ENCODE peak calls at places on chromosomes 3 and 15, in six cellular contexts. One of them, this sample, is unnamed.

GRCh38 chr3:38662544-38662943 is 13.1 kb upstream of the SCN5A start:
- DNase-seq in H1: no peak
- DNase-seq in neuronal stem cell: no peak
- DNase-seq in H9: peak
- DNase-seq in IMR-90: peak
- DNase-seq in mesendoderm: peak
- DNase-seq in this sample: peak

GRCh38 chr3:8563146-8563545 is 61.5 kb downstream of the LMCD1 start:
- DNase-seq in H1: no peak
- DNase-seq in neuronal stem cell: no peak
- DNase-seq in H9: no peak
- DNase-seq in IMR-90: no peak
- DNase-seq in mesendoderm: no peak
- DNase-seq in this sample: no peak

GRCh38 chr15:70189826-70190225 is 92.1 kb upstream of the TLE3 start:
- DNase-seq in H1: no peak
- DNase-seq in neuronal stem cell: no peak
- DNase-seq in H9: no peak
- DNase-seq in IMR-90: no peak
- DNase-seq in mesendoderm: no peak
- DNase-seq in this sample: no peak

GRCh38 chr15:26235148-26235769 is 372.1 kb upstream of the ATP10A start:
- DNase-seq in H1: peak
- DNase-seq in neuronal stem cell: peak
- DNase-seq in H9: peak
- DNase-seq in IMR-90: no peak
- DNase-seq in mesendoderm: peak
- DNase-seq in this sample: no peak

GRCh38 chr15:66290518-66290917 is 2.9 kb upstream of the DIS3L start:
- DNase-seq in H1: no peak
- DNase-seq in neuronal stem cell: no peak
- DNase-seq in H9: no peak
- DNase-seq in IMR-90: no peak
- DNase-seq in mesendoderm: no peak
- DNase-seq in this sample: no peak

GRCh38 chr15:49462242-49462641 is 39.2 kb downstream of the FGF7 start:
- DNase-seq in H1: no peak
- DNase-seq in neuronal stem cell: no peak
- DNase-seq in H9: no peak
- DNase-seq in IMR-90: no peak
- DNase-seq in mesendoderm: no peak
- DNase-seq in this sample: no peak

GRCh38 chr3:126087552-126088175 is 3.7 kb upstream of the SLC41A3 start:
- DNase-seq in H1: no peak
- DNase-seq in neuronal stem cell: no peak
- DNase-seq in H9: no peak
- DNase-seq in IMR-90: no peak
- DNase-seq in mesendoderm: peak
- DNase-seq in this sample: no peak

GRCh38 chr3:46353639-46354410 is at the start of gene CCR2:
- DNase-seq in H1: no peak
- DNase-seq in neuronal stem cell: no peak
- DNase-seq in H9: no peak
- DNase-seq in IMR-90: no peak
- DNase-seq in mesendoderm: no peak
- DNase-seq in this sample: no peak

GRCh38 chr3:89635137-89635536 is 527.7 kb downstream of the EPHA3 start:
- DNase-seq in H1: no peak
- DNase-seq in neuronal stem cell: no peak
- DNase-seq in H9: no peak
- DNase-seq in IMR-90: peak
- DNase-seq in mesendoderm: no peak
- DNase-seq in this sample: no peak

GRCh38 chr3:61778095-61778494 is 216.7 kb downstream of the PTPRG start:
- DNase-seq in H1: no peak
- DNase-seq in neuronal stem cell: no peak
- DNase-seq in H9: no peak
- DNase-seq in IMR-90: no peak
- DNase-seq in mesendoderm: peak
- DNase-seq in this sample: no peak

GRCh38 chr3:15326037-15326436 is 6.3 kb downstream of the SH3BP5 start:
- DNase-seq in H1: no peak
- DNase-seq in neuronal stem cell: no peak
- DNase-seq in H9: no peak
- DNase-seq in IMR-90: no peak
- DNase-seq in mesendoderm: no peak
- DNase-seq in this sample: no peak
- H3K4me2 ChIP-seq in H1: no peak
- H3K4me2 ChIP-seq in neuronal stem cell: no peak
- H3K4me2 ChIP-seq in H9: no peak
- H3K4me2 ChIP-seq in IMR-90: no peak
- H3K4me2 ChIP-seq in mesendoderm: no peak
- H3K4me2 ChIP-seq in this sample: no peak

GRCh38 chr3:150868282-150868681 is 37.0 kb downstream of the MINDY4B start:
- DNase-seq in H1: no peak
- DNase-seq in neuronal stem cell: no peak
- DNase-seq in H9: no peak
- DNase-seq in IMR-90: no peak
- DNase-seq in mesendoderm: no peak
- DNase-seq in this sample: no peak

GRCh38 chr3:150870406-150870805 is 34.8 kb downstream of the MINDY4B start:
- DNase-seq in H1: no peak
- DNase-seq in neuronal stem cell: no peak
- DNase-seq in H9: no peak
- DNase-seq in IMR-90: peak
- DNase-seq in mesendoderm: peak
- DNase-seq in this sample: peak

GRCh38 chr3:150875548-150875947 is 29.7 kb downstream of the MINDY4B start:
- DNase-seq in H1: no peak
- DNase-seq in neuronal stem cell: no peak
- DNase-seq in H9: no peak
- DNase-seq in IMR-90: no peak
- DNase-seq in mesendoderm: no peak
- DNase-seq in this sample: no peak

GRCh38 chr3:150874666-150875219 is 30.5 kb downstream of the MINDY4B start:
- DNase-seq in H1: no peak
- DNase-seq in neuronal stem cell: no peak
- DNase-seq in H9: no peak
- DNase-seq in IMR-90: no peak
- DNase-seq in mesendoderm: no peak
- DNase-seq in this sample: no peak

GRCh38 chr3:150871192-150871591 is 34.0 kb downstream of the MINDY4B start:
- DNase-seq in H1: no peak
- DNase-seq in neuronal stem cell: no peak
- DNase-seq in H9: no peak
- DNase-seq in IMR-90: peak
- DNase-seq in mesendoderm: no peak
- DNase-seq in this sample: peak
- H3K23ac ChIP-seq in H1: no peak
- H3K23ac ChIP-seq in neuronal stem cell: no peak
- H3K23ac ChIP-seq in H9: no peak
- H3K23ac ChIP-seq in IMR-90: no peak
- H3K23ac ChIP-seq in mesendoderm: no peak
- H3K23ac ChIP-seq in this sample: no peak

GRCh38 chr3:120100711-120101110 is 6.5 kb upstream of the GSK3B start:
- DNase-seq in H1: no peak
- DNase-seq in neuronal stem cell: no peak
- DNase-seq in H9: no peak
- DNase-seq in IMR-90: peak
- DNase-seq in mesendoderm: no peak
- DNase-seq in this sample: no peak
- H3K27ac ChIP-seq in H1: no peak
- H3K27ac ChIP-seq in neuronal stem cell: no peak
- H3K27ac ChIP-seq in H9: no peak
- H3K27ac ChIP-seq in IMR-90: peak
- H3K27ac ChIP-seq in mesendoderm: no peak
- H3K27ac ChIP-seq in this sample: peak

DNA sequence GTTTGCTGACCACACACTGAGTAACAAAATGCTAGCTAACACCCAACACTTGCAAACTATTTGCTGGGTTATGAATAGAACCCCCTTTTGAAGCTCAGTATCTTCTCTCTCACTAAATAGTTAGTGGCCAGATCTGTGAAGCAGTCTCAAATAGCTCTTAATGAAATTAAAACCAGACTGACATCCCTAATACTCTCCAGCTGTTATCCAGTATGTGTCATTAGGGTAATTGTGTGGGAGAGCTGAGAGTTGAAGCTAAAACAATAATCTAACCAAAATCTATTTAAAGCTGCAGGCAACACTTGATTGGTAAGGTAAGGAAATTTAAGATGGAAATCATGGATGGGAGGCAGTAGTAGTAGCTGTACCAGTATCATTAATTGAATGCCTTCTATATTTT is 110.4 kb upstream of the RORA start:
- DNase-seq in H1: no peak
- DNase-seq in neuronal stem cell: no peak
- DNase-seq in H9: no peak
- DNase-seq in IMR-90: no peak
- DNase-seq in mesendoderm: no peak
- DNase-seq in this sample: no peak
- H3K4me2 ChIP-seq in H1: no peak
- H3K4me2 ChIP-seq in neuronal stem cell: no peak
- H3K4me2 ChIP-seq in H9: no peak
- H3K4me2 ChIP-seq in IMR-90: no peak
- H3K4me2 ChIP-seq in mesendoderm: no peak
- H3K4me2 ChIP-seq in this sample: no peak

DNA sequence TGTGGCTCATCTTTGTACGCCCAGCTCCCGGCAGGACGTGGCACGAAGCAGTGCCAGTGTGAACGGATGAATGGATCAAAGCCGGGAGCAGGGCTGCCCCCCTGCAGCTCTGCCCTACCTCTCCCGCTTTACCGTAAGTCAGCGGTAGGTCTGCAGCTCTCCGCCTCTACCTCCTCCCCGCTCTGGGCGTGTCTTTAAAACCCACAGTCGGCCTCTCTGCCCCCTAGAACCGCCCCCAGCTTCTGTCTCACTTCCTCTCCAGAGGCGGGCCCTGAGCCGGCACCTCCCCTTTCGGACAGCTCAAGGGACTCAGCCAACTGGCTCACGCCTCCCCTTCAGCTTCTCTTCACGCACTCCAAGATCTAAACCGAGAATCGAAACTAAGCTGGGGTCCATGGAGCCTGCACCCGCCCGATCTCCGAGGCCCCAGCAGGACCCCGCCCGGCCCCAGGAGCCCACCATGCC is at the start of gene PML:
- DNase-seq in H1: peak
- DNase-seq in neuronal stem cell: peak
- DNase-seq in H9: peak
- DNase-seq in IMR-90: peak
- DNase-seq in mesendoderm: peak
- DNase-seq in this sample: peak
- H3K23ac ChIP-seq in H1: no peak
- H3K23ac ChIP-seq in neuronal stem cell: peak
- H3K23ac ChIP-seq in H9: no peak
- H3K23ac ChIP-seq in IMR-90: peak
- H3K23ac ChIP-seq in mesendoderm: peak
- H3K23ac ChIP-seq in this sample: peak

GRCh38 chr3:108861401-108861800 is 38.8 kb downstream of the TRAT1 start:
- DNase-seq in H1: no peak
- DNase-seq in neuronal stem cell: peak
- DNase-seq in H9: no peak
- DNase-seq in IMR-90: no peak
- DNase-seq in mesendoderm: peak
- DNase-seq in this sample: no peak

GRCh38 chr3:108863799-108864135 is 41.2 kb downstream of the TRAT1 start:
- DNase-seq in H1: no peak
- DNase-seq in neuronal stem cell: no peak
- DNase-seq in H9: peak
- DNase-seq in IMR-90: no peak
- DNase-seq in mesendoderm: no peak
- DNase-seq in this sample: no peak

GRCh38 chr3:108862865-108863798 is 40.5 kb downstream of the TRAT1 start:
- DNase-seq in H1: no peak
- DNase-seq in neuronal stem cell: no peak
- DNase-seq in H9: no peak
- DNase-seq in IMR-90: peak
- DNase-seq in mesendoderm: peak
- DNase-seq in this sample: peak
- H3K27ac ChIP-seq in H1: no peak
- H3K27ac ChIP-seq in neuronal stem cell: no peak
- H3K27ac ChIP-seq in H9: no peak
- H3K27ac ChIP-seq in IMR-90: peak
- H3K27ac ChIP-seq in mesendoderm: no peak
- H3K27ac ChIP-seq in this sample: no peak

This sample was measured in mesenchymal stem cell.